ENCODE peak calls at places on chromosomes 6 and 20, in six cellular contexts. S is mesendoderm, E is colonic mucosa, C is neuronal stem cell, X is H9, K is GM12878. J is an unnamed sample. For H3K4me1, the result is how much of the 10 kb centered on the place peaks cover.

GRCh38 chr6:170441316-170441715 is 111.8 kb downstream of the PSMB1 start:
- DNase-seq in S (no peak), E (no peak), C (no peak), X (no peak), K (no peak), J (no peak)

GRCh38 chr6:157059781-157060180 is 263.5 kb downstream of the TMEM242 start:
- DNase-seq in S (no peak), E (no peak), C (peak), X (no peak), K (no peak), J (no peak)

GRCh38 chr6:90484392-90484791 is 102.5 kb downstream of the MAP3K7 start:
- DNase-seq in S (no peak), E (no peak), C (no peak), X (no peak), K (no peak), J (no peak)

GRCh38 chr20:42155586-42155985 is 537.4 kb upstream of the CHD6 start:
- DNase-seq in S (no peak), E (no peak), C (no peak), X (no peak), K (no peak), J (no peak)

GRCh38 chr20:20823469-20823868 is 111.0 kb upstream of the RALGAPA2 start:
- DNase-seq in S (no peak), E (no peak), C (no peak), X (no peak), K (no peak), J (no peak)

GRCh38 chr6:166419268-166419667 is 36.5 kb upstream of the MPC1 start:
- DNase-seq in S (no peak), E (no peak), C (no peak), X (no peak), K (peak), J (peak)

GRCh38 chr6:106309766-106310373 is 15.7 kb downstream of the ATG5 start:
- DNase-seq in S (peak), E (no peak), C (no peak), X (no peak), K (no peak), J (no peak)

GRCh38 chr6:114343782-114344144 is 940 bp upstream of the HS3ST5 start:
- DNase-seq in S (no peak), E (no peak), C (no peak), X (no peak), K (no peak), J (no peak)

GRCh38 chr6:68400396-68400795 is 234.7 kb upstream of the ADGRB3 start:
- DNase-seq in S (peak), E (no peak), C (no peak), X (peak), K (no peak), J (no peak)

GRCh38 chr6:127554435-127555006 is 22.5 kb upstream of the C6orf58 start:
- DNase-seq in S (peak), E (no peak), C (peak), X (peak), K (no peak), J (no peak)

GRCh38 chr6:84738996-84739865 is 25.2 kb downstream of the TBX18 start:
- DNase-seq in S (no peak), E (no peak), C (no peak), X (no peak), K (no peak), J (no peak)

GRCh38 chr20:63678667-63679465 is 17.6 kb upstream of the TNFRSF6B start:
- DNase-seq in S (no peak), E (no peak), C (no peak), X (no peak), K (no peak), J (no peak)

GRCh38 chr20:23752019-23752418 is 1.3 kb upstream of the CST1 start:
- DNase-seq in S (no peak), E (no peak), C (no peak), X (no peak), K (no peak), J (no peak)

GRCh38 chr6:978937-979685 is 286.2 kb upstream of the EXOC2 start:
- DNase-seq in S (peak), E (no peak), C (no peak), X (no peak), K (no peak), J (no peak)

GRCh38 chr6:105193647-105194046 is 13.8 kb upstream of the POPDC3 start:
- DNase-seq in S (no peak), E (no peak), C (no peak), X (no peak), K (no peak), J (no peak)

GRCh38 chr20:4794846-4795245 is 73.1 kb downstream of the PRND start:
- DNase-seq in S (no peak), E (no peak), C (no peak), X (no peak), K (no peak), J (no peak)

GRCh38 chr6:78768242-78768641 is 99.1 kb upstream of the IRAK1BP1 start:
- DNase-seq in S (no peak), E (no peak), C (no peak), X (no peak), K (no peak), J (no peak)

GRCh38 chr20:52235129-52235528 is 43.5 kb upstream of the ZFP64 start:
- DNase-seq in S (no peak), E (no peak), C (no peak), X (no peak), K (no peak), J (no peak)

GRCh38 chr6:90401933-90402830 is 105.5 kb upstream of the BACH2 start:
- DNase-seq in S (peak), E (no peak), C (no peak), X (no peak), K (no peak), J (peak)

GRCh38 chr6:49556429-49556837 is 6.0 kb downstream of the C6orf141 start:
- DNase-seq in S (peak), E (peak), C (no peak), X (no peak), K (no peak), J (no peak)

GRCh38 chr20:62445553-62446340 is 18.4 kb upstream of the RBBP8NL start:
- DNase-seq in S (no peak), E (no peak), C (no peak), X (no peak), K (no peak), J (no peak)

GRCh38 chr6:134908906-134909516 is 40.9 kb downstream of the ALDH8A1 start:
- DNase-seq in S (peak), E (peak), C (no peak), X (no peak), K (no peak), J (peak)

GRCh38 chr6:7052441-7052936 is 55.3 kb upstream of the RREB1 start:
- DNase-seq in S (peak), E (peak), C (peak), X (peak), K (no peak), J (peak)

GRCh38 chr6:139448094-139448649 is 73.7 kb upstream of the CITED2 start:
- DNase-seq in S (peak), E (no peak), C (no peak), X (no peak), K (peak), J (no peak)

GRCh38 chr6:37965964-37966676 is 146.6 kb downstream of the ZFAND3 start:
- DNase-seq in S (no peak), E (no peak), C (no peak), X (no peak), K (no peak), J (no peak)

GRCh38 chr6:153263489-153263888 is 132.4 kb upstream of the RGS17 start:
- DNase-seq in S (no peak), E (no peak), C (no peak), X (no peak), K (no peak), J (no peak)

GRCh38 chr20:19583532-19584175 is 174.4 kb upstream of the RIN2 start:
- DNase-seq in S (peak), E (peak), C (peak), X (peak), K (no peak), J (peak)

GRCh38 chr20:60211618-60212463 is 253.6 kb downstream of the CDH26 start:
- DNase-seq in S (no peak), E (no peak), C (no peak), X (no peak), K (no peak), J (peak)

GRCh38 chr6:125918681-125919566 is 37.6 kb upstream of the HINT3 start:
- DNase-seq in S (peak), E (peak), C (peak), X (no peak), K (peak), J (no peak)
- H3K4me1 ChIP-seq in S (under half), E (under half), C (under half), X (under half), K (under half), J (under half)

DNA sequence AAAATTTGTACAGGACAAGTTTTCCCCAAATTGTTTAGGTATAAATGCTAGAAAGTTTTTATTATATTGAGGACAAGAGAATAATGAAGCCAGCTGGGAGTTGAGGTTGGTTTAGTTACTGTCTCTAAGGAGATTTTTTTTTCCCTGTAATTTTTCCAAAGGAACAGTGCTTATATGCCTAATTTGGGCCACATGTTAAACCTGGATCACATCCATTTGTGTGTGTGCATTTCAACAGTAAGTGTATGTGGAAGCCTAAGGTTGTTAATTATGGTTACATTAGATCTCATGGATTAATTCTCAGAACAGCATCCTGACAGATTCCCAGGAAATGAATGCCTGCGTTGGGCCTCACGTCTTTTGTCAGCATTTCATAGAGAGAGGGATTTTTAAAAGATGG is 4.5 kb downstream of the IGF2R start:
- DNase-seq in S (no peak), E (no peak), C (no peak), X (no peak), K (no peak), J (no peak)
- H3K27ac ChIP-seq in S (no peak), E (no peak), C (no peak), X (no peak), K (no peak), J (no peak)

DNA sequence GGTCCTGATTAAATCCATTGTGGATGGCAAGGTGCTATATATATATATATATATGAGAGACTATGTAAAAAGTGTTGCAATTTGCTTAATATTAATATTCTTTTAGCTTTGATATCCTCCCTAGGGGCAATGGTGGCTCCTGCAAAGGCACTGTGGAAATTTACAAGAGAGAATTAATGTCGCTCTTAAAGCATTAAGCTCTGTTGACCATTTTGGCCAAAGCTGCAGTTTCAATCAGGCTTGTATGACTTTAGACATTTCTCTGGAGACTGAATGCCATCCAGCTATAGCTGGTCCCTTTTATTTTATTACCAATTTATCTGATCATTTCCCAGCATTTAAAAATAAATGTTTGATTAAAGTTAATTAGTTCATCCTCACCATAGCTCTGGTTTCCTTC is 155.3 kb downstream of the JARID2 start:
- DNase-seq in S (no peak), E (no peak), C (no peak), X (no peak), K (no peak), J (no peak)
- H3K9ac ChIP-seq in S (no peak), E (no peak), C (no peak), X (no peak), K (no peak), J (no peak)

GRCh38 chr6:31132806-31133205 is 6.1 kb downstream of the PSORS1C2 start:
- DNase-seq in S (no peak), E (no peak), C (no peak), X (no peak), K (no peak), J (no peak)

GRCh38 chr6:31128093-31128676 is 7.9 kb upstream of the CDSN start:
- DNase-seq in S (peak), E (peak), C (peak), X (peak), K (peak), J (no peak)

GRCh38 chr6:31131595-31131994 is 7.3 kb downstream of the PSORS1C2 start:
- DNase-seq in S (peak), E (no peak), C (no peak), X (no peak), K (no peak), J (no peak)

GRCh38 chr6:31129130-31129529 is 8.9 kb upstream of the CDSN start:
- DNase-seq in S (peak), E (no peak), C (no peak), X (no peak), K (no peak), J (no peak)

GRCh38 chr6:31130751-31131150 is 8.1 kb downstream of the PSORS1C2 start:
- DNase-seq in S (no peak), E (no peak), C (no peak), X (no peak), K (no peak), J (no peak)
- H3K4me1 ChIP-seq in S (under half), E (under half), C (under half), X (under half), K (under half), J (under half)

GRCh38 chr6:33273924-33274902 is 2.3 kb downstream of the RPS18 start:
- DNase-seq in S (no peak), E (no peak), C (no peak), X (no peak), K (no peak), J (no peak)
- H3K27ac ChIP-seq in S (no peak), E (peak), C (no peak), X (peak), K (peak), J (no peak)

GRCh38 chr6:138005846-138006245 is 101.4 kb downstream of the PERP start:
- DNase-seq in S (no peak), E (no peak), C (no peak), X (no peak), K (no peak), J (no peak)

GRCh38 chr6:138007014-138007472 is 100.2 kb downstream of the PERP start:
- DNase-seq in S (peak), E (peak), C (peak), X (peak), K (no peak), J (no peak)

GRCh38 chr6:138001750-138002349 is 105.4 kb downstream of the PERP start:
- DNase-seq in S (peak), E (peak), C (peak), X (no peak), K (no peak), J (no peak)

GRCh38 chr6:138000955-138001354 is 106.3 kb downstream of the PERP start:
- DNase-seq in S (no peak), E (no peak), C (no peak), X (no peak), K (no peak), J (no peak)

DNA sequence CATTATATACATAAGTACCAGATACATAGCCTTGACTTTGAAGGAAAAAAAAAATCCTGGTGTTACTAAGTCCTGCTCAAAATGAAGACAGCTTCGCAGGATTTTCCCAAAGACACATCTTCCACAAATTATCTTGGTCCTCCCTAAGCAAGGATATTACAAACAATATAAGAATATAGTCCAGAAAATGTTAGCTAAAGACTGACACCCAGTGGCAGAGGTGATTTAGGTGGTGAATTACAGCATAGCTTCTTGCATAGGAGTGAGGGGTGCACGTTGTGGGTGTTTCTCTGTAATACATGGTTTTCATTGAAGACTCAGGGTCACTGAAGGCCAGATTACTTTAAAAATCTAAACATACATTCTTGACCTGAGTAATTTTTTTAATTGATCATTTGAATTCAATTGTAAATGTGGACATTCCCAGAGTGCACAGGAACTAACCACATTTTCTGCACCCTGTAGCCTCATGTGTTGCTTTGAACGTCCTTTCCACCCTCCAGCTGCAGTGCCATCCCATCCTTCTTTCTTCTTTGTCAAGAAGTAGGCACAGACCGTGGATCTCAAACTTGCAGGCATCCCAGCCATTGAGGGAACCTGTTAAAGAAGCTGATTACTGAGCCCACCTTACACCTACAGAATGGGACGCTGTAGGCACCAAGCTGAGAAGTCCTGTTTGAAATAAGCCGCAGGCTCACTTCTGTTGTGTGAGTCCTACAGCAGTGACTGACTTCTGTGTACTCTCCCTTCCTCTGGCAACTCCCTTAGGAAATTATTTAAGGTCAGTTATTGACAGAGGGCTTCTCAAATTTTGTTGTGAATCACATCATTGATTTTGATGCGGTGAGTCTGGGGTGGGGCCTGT is 102.6 kb downstream of the PERP start:
- DNase-seq in S (peak), E (peak), C (no peak), X (no peak), K (peak), J (no peak)
- H3K9ac ChIP-seq in S (no peak), E (no peak), C (no peak), X (no peak), K (no peak), J (no peak)

GRCh38 chr6:43880236-43881120 is 110.5 kb downstream of the VEGFA start:
- DNase-seq in S (no peak), E (no peak), C (no peak), X (no peak), K (no peak), J (no peak)
- H3K4me1 ChIP-seq in S (under half), E (under half), C (under half), X (under half), K (under half), J (under half)

DNA sequence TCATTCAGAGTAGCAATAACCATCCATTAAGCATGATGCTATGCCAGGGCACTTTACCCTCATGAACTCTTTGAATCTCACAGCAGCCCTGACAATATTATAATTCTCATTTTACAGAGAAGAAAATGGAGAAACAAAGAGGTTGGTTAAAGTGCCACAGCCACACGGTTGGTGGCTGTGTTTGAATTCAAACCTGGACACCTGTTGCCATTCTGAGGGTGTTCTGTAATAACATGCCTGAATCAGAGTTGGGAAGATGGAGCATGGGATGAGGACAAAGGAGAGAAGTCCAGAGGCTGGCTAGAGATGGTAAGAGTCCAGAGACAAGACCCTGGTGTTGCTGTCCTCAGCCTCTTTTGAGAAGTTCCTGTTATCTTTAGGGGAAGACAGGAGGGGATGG is 127.7 kb downstream of the DHX35 start:
- DNase-seq in S (no peak), E (no peak), C (no peak), X (no peak), K (no peak), J (no peak)
- H3K27ac ChIP-seq in S (no peak), E (no peak), C (no peak), X (no peak), K (no peak), J (no peak)